ENCODE peak calls at places on chromosome 10, in four cellular contexts. S, Y, P and N are unnamed samples.

GRCh38 chr10:43264324-43264986 is 2.4 kb downstream of the RASGEF1A start:
- DNase-seq in P (no peak), S (no peak), Y (no peak), N (no peak)

GRCh38 chr10:129888784-129889616 is 75.1 kb downstream of the EBF3 start:
- DNase-seq in P (no peak), Y (peak; percentile 30), S (no peak), N (peak; percentile 50)

GRCh38 chr10:122282253-122282671 is 11.2 kb downstream of the BTBD16 start:
- DNase-seq in Y (no peak), P (no peak), S (peak; percentile 48), N (no peak)

GRCh38 chr10:132806126-132807061 is 20.4 kb upstream of the NKX6-2 start:
- DNase-seq in Y (no peak), P (no peak), S (no peak), N (peak; percentile 26)

GRCh38 chr10:90130321-90131086 is 429.1 kb downstream of the KIF20B start:
- DNase-seq in S (no peak), P (no peak), Y (no peak), N (no peak)

GRCh38 chr10:103693070-103693811 is 162.1 kb downstream of the SH3PXD2A start:
- DNase-seq in Y (peak; percentile 19), S (no peak), P (no peak), N (peak; percentile 43)

GRCh38 chr10:126160971-126161630 is 227.2 kb downstream of the ADAM12 start:
- DNase-seq in P (peak; percentile 50), S (peak; percentile 60), Y (peak; percentile 1), N (peak; percentile 28)

GRCh38 chr10:5959116-5959515 is 18.2 kb downstream of the IL15RA start:
- DNase-seq in P (no peak), S (no peak), Y (no peak), N (no peak)

GRCh38 chr10:117215079-117215478 is 17.8 kb downstream of the KCNK18 start:
- DNase-seq in S (no peak), P (no peak), Y (no peak), N (no peak)

GRCh38 chr10:4765428-4765827 is 60.6 kb upstream of the AKR1E2 start:
- DNase-seq in Y (no peak), S (peak; percentile 67), P (no peak), N (peak; percentile 50)

GRCh38 chr10:104517946-104518345 is 123.1 kb upstream of the SORCS3 start:
- DNase-seq in P (no peak), S (no peak), Y (no peak), N (no peak)

GRCh38 chr10:61937631-61938284 is 36.3 kb downstream of the ARID5B start:
- DNase-seq in S (peak; percentile 46), P (no peak), Y (no peak), N (peak; percentile 46)

GRCh38 chr10:103284170-103284569 is 7.2 kb downstream of the INA start:
- DNase-seq in S (no peak), Y (no peak), P (no peak), N (peak; percentile 18)

GRCh38 chr10:26879744-26880143 is 19.0 kb upstream of the ABI1 start:
- DNase-seq in Y (no peak), P (no peak), S (no peak), N (no peak)

GRCh38 chr10:61047011-61047410 is 103.0 kb upstream of the RHOBTB1 start:
- DNase-seq in Y (no peak), P (no peak), S (no peak), N (peak; percentile 6)

GRCh38 chr10:71371750-71372166 is 25.0 kb upstream of the CDH23 start:
- DNase-seq in P (no peak), Y (no peak), S (no peak), N (no peak)

GRCh38 chr10:62779487-62780248 is 24.9 kb upstream of the ADO start:
- DNase-seq in Y (no peak), S (no peak), P (no peak), N (peak; percentile 7)

GRCh38 chr10:8130973-8131911 is 76.8 kb downstream of the GATA3 start:
- DNase-seq in P (peak; percentile 37), Y (no peak), S (peak; percentile 75), N (no peak)

GRCh38 chr10:119207367-119207668 is at the start of gene GRK5:
- DNase-seq in Y (peak; percentile 92), S (peak; percentile 97), P (peak; percentile 93), N (peak; percentile 98)

GRCh38 chr10:119208553-119208940 is 1.2 kb downstream of the GRK5 start:
- DNase-seq in Y (no peak), S (no peak), P (no peak), N (no peak)

GRCh38 chr10:119207713-119208552 is 562 bp downstream of the GRK5 start:
- DNase-seq in Y (peak; percentile 17), S (peak; percentile 59), P (no peak), N (no peak)

GRCh38 chr10:119206603-119207366 is 586 bp upstream of the GRK5 start:
- DNase-seq in S (peak; percentile 46), P (no peak), Y (peak; percentile 70), N (peak; percentile 84)

DNA sequence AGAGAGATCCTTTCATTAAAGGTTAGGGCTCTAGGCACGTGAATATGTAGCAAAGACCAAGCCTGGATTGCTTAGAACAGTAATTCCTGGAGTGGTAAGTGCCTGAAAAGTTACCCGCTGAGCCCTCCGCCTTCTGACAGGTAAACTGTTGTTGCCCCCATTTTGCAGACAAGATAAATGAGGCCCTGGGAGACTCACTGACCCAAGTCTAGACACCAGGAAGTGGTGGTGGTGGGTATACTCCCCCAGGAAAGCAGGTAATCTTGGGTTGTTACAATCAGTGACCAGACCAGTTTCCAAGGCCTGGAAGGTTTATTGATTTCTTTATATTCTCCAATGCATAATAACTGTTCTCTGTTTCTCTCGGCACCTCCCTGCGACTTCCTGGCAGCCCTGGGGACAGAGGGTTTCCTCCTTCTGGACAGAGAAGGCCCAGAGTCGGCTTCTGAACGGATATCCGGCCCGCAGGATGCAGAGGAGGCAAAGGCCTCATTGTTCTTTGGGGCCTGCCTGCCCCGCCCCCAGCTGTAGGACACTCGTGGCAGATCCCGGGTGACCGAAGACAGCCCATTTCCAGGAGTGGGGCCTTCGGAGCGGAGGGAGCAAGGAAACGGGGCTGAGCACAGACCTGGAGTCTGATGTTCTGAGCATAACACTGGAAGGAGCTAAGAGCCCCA is 1.3 kb upstream of the GRK5 start:
- DNase-seq in S (no peak), Y (peak; percentile 49), P (no peak), N (peak; percentile 53)
- H3K4me3 ChIP-seq in S (peak overlapping the region; percentile 46), Y (peak overlapping the region; percentile 71), P (peak overlapping the region; percentile 48), N (peak overlapping the region; percentile 52)

DNA sequence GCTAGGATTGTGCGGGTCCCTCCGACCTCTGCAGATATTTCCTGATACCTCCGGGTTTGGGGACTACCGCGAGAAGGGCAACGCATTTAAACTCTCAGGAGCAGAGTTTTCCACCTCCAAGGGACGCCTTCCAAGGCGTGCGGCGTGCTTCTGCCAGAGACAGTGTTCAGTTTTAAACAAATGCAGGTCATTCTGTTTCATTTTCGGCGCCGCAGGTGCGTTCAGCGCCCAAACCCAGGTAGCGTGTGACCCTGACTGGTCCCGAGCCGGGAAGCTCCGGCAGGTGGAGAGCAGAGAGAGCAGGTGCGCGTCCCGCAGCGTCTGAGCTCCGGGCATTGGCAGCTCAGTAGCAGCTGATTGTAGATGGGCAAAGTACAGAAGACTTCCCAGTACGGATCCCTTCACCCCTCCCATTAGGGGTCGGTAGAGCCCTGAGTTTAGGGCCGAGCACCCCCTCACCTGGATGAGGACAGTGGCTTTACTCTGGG is 1.4 kb upstream of the CYP26A1 start:
- DNase-seq in Y (no peak), S (no peak), P (no peak), N (no peak)
- H3K4me3 ChIP-seq in Y (peak overlapping the region; percentile 31), S (peak overlapping the region; percentile 7), P (no peak overlapping the region), N (peak overlapping the region; percentile 18)

DNA sequence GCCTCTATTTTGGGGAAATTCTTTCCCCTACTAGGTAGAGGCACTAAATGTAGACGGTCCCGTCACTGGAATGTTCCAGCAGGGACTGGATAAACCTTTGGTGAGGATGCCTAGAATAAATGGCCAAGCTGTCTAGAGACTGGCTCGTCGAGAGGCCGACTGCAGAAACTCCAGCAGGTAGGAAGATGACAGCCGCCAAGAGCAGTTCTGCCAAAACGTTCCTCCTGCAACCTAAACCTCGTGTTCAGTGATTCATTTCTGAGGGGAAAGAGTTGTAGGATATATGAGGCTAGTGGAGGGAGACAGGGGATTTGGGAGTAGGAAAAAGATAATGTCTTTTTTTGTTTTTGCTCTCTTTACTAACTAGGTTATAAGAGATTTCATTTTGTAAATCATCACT is 184.7 kb upstream of the GDF10 start:
- DNase-seq in Y (no peak), S (no peak), P (no peak), N (no peak)
- H3K4me3 ChIP-seq in Y (no peak overlapping the region), S (no peak overlapping the region), P (no peak overlapping the region), N (no peak overlapping the region)

DNA sequence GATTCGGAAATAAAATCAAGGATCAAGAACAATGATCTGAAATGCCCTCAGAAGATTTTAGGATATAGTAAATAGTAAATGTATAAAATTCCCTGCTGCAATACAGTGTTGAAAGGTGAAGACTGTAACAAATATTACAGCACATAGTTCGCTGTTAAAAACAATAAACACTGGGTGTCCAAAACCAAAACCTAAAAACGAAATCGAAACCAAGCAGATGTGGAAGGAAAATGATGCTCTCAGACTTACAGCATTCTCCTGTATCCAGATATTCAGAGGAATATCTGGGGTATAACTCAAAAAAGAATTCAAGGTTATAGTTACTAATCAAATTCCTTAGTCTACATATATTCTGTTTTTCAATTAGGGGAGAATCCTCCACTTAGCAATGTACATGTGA is 708.1 kb upstream of the PCDH15 start:
- DNase-seq in S (no peak), Y (no peak), P (no peak), N (no peak)
- H3K4me3 ChIP-seq in S (no peak overlapping the region), Y (no peak overlapping the region), P (no peak overlapping the region), N (peak overlapping the region; percentile 3)

DNA sequence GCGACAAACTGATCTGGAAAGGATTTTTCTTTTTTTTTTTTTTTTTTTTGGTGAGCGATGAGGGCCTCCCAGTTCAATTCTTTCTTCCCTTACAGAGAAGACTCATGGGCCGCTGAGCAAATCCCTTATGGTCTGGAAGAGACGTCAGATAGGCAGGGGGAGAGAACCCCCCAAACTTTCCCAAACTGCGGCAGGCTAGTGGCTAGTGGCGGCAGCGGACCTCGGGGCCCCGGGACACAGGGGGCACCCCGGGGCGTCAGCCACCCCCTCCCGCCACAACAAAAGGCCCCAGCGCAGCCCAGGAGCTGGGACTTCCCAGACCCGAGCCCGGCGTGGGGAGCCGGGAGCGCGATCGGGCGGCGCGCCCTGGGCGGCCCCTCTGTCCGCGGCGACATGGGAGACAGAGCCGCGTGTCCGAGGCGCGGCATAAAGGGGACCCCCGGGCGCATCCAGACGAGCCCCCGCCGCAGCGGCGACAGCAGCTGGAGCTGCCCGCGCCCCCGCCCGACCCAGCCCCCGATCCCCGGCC is 813 bp downstream of the FAM171A1 start:
- DNase-seq in Y (peak; percentile 11), P (no peak), S (peak; percentile 25), N (peak; percentile 59)
- H3K4me3 ChIP-seq in Y (peak overlapping the region; percentile 44), P (peak overlapping the region; percentile 53), S (peak overlapping the region; percentile 65), N (peak overlapping the region; percentile 69)